ENCODE peak calls at places on chromosomes 16 and 17, in nine cellular contexts. T is hepatocyte; U is progenitor cell of endocrine pancreas; F is stimulated activated CD4-positive, alpha-beta T cell treated with anti-CD3 and anti-CD28 coated beads, Interleukin-4, amount 100 ng/mL, for 1 hour; V is lung; M is breast epithelium; H is OCI-LY7; D is lung microvascular endothelial cell; J is neural progenitor cell. W is an unnamed sample.

GRCh38 chr17:17071531-17072360 is 29.5 kb downstream of the MPRIP start:
- DNase-seq in T (no peak), U (no peak), F (no peak), V (no peak), M (no peak), H (no peak), D (no peak), J (no peak), W (no peak)

GRCh38 chr16:88002211-88002610 is 51.0 kb downstream of the BANP start:
- DNase-seq in T (no peak), U (no peak), F (no peak), V (no peak), M (no peak), H (no peak), D (no peak), J (no peak), W (no peak)

GRCh38 chr17:12388206-12388605 is 277.5 kb upstream of the MYOCD start:
- DNase-seq in T (peak; percentile 32), U (no peak), F (no peak), V (no peak), M (no peak), H (no peak), D (no peak), J (no peak), W (no peak)

GRCh38 chr16:81232740-81233367 is 5.6 kb upstream of the BCO1 start:
- DNase-seq in T (no peak), U (no peak), F (no peak), V (no peak), M (no peak), H (no peak), D (no peak), J (no peak), W (no peak)

GRCh38 chr17:4837471-4838305 is 4.5 kb downstream of the MINK1 start:
- DNase-seq in T (no peak), U (no peak), F (no peak), V (no peak), M (no peak), H (no peak), D (no peak), J (no peak), W (no peak)

GRCh38 chr17:694239-694638 is 20.4 kb downstream of the VPS53 start:
- DNase-seq in T (peak; percentile 49), U (no peak), F (no peak), V (no peak), M (no peak), H (no peak), D (peak; percentile 7), J (no peak), W (no peak)

GRCh38 chr17:48352630-48353029 is 77.4 kb downstream of the SKAP1 start:
- DNase-seq in T (no peak), U (no peak), F (no peak), V (no peak), M (no peak), H (no peak), D (no peak), J (no peak), W (no peak)

GRCh38 chr17:3744032-3744431 is 20.3 kb downstream of the HASPIN start:
- DNase-seq in T (no peak), U (no peak), F (no peak), V (no peak), M (no peak), H (no peak), D (no peak), J (no peak), W (no peak)

GRCh38 chr17:18136357-18136756 is 27.8 kb downstream of the MYO15A start:
- DNase-seq in T (no peak), U (no peak), F (no peak), V (no peak), M (no peak), H (no peak), D (no peak), J (no peak), W (no peak)

GRCh38 chr17:17370711-17371110 is 67.5 kb downstream of the NT5M start:
- DNase-seq in T (no peak), U (no peak), F (no peak), V (no peak), M (no peak), H (no peak), D (no peak), J (no peak), W (no peak)

GRCh38 chr17:10072556-10072955 is 125.8 kb downstream of the GAS7 start:
- DNase-seq in T (no peak), U (no peak), F (no peak), V (no peak), M (no peak), H (no peak), D (no peak), J (no peak), W (no peak)

GRCh38 chr17:79316805-79317204 is 242.2 kb downstream of the ENGASE start:
- DNase-seq in T (no peak), U (no peak), F (no peak), V (no peak), M (no peak), H (no peak), D (no peak), J (no peak), W (no peak)

GRCh38 chr16:74107795-74108610 is 188.6 kb upstream of the PSMD7 start:
- DNase-seq in T (peak; percentile 60), U (peak; percentile 16), F (peak; percentile 10), V (peak; percentile 53), M (no peak), H (peak; percentile 53), D (peak; percentile 60), J (peak; percentile 71), W (peak; percentile 9)

GRCh38 chr17:62727916-62728672 is 80.0 kb downstream of the MARCHF10 start:
- DNase-seq in T (no peak), U (no peak), F (no peak), V (no peak), M (no peak), H (no peak), D (peak; percentile 74), J (no peak), W (no peak)

GRCh38 chr17:42844761-42845555 is 578 bp downstream of the AOC2 start:
- DNase-seq in T (no peak), U (no peak), F (no peak), V (no peak), M (no peak), H (no peak), D (no peak), J (no peak), W (no peak)

GRCh38 chr16:79598341-79599181 is 2.0 kb downstream of the MAF start:
- DNase-seq in T (peak; percentile 68), U (peak; percentile 51), F (peak; percentile 43), V (peak; percentile 60), M (peak; percentile 68), H (no peak), D (peak; percentile 53), J (peak; percentile 87), W (peak; percentile 56)

GRCh38 chr17:17767096-17767470 is 69.7 kb downstream of the SREBF1 start:
- DNase-seq in T (no peak), U (no peak), F (no peak), V (no peak), M (no peak), H (no peak), D (no peak), J (peak; percentile 55), W (no peak)

GRCh38 chr16:82888616-82889015 is 261.8 kb downstream of the CDH13 start:
- DNase-seq in T (peak; percentile 58), U (no peak), F (no peak), V (no peak), M (no peak), H (no peak), D (no peak), J (no peak), W (no peak)

GRCh38 chr16:58366247-58367031 is 25.8 kb upstream of the GINS3 start:
- DNase-seq in T (peak; percentile 7), U (no peak), F (no peak), V (no peak), M (no peak), H (no peak), D (peak; percentile 46), J (no peak), W (no peak)

GRCh38 chr16:88754912-88755744 is 29.9 kb downstream of the PIEZO1 start:
- DNase-seq in T (peak; percentile 68), U (no peak), F (no peak), V (no peak), M (no peak), H (peak; percentile 43), D (peak; percentile 60), J (peak; percentile 80), W (no peak)

GRCh38 chr16:86368261-86368660 is 142.1 kb upstream of the FOXF1 start:
- DNase-seq in T (no peak), U (no peak), F (no peak), V (no peak), M (no peak), H (no peak), D (no peak), J (no peak), W (no peak)

GRCh38 chr16:25692734-25693508 is 1.2 kb downstream of the HS3ST4 start:
- DNase-seq in T (peak; percentile 41), U (peak; percentile 20), F (no peak), V (no peak), M (no peak), H (no peak), D (no peak), J (peak; percentile 79), W (no peak)

GRCh38 chr16:30644334-30644830 is 6.4 kb upstream of the PRR14 start:
- DNase-seq in T (no peak), U (no peak), F (no peak), V (no peak), M (no peak), H (no peak), D (no peak), J (no peak), W (no peak)

GRCh38 chr17:41777579-41778188 is 8.8 kb downstream of the JUP start:
- DNase-seq in T (peak; percentile 60), U (no peak), F (no peak), V (peak; percentile 72), M (peak; percentile 63), H (no peak), D (peak; percentile 100), J (no peak), W (peak; percentile 57)

GRCh38 chr17:28457890-28458289 is 15.6 kb upstream of the SLC13A2 start:
- DNase-seq in T (no peak), U (no peak), F (no peak), V (no peak), M (no peak), H (no peak), D (no peak), J (no peak), W (no peak)

GRCh38 chr17:31052187-31052889 is 42.4 kb upstream of the NF1 start:
- DNase-seq in T (no peak), U (no peak), F (no peak), V (peak; percentile 38), M (peak; percentile 88), H (no peak), D (no peak), J (no peak), W (peak; percentile 31)

GRCh38 chr17:17186051-17186450 is 20.1 kb downstream of the PLD6 start:
- DNase-seq in T (peak; percentile 54), U (no peak), F (peak; percentile 67), V (peak; percentile 41), M (peak; percentile 42), H (no peak), D (no peak), J (no peak), W (no peak)

GRCh38 chr17:17387461-17388362 is 84.5 kb downstream of the NT5M start:
- DNase-seq in T (peak; percentile 66), U (peak; percentile 52), F (no peak), V (peak; percentile 57), M (no peak), H (peak; percentile 70), D (no peak), J (peak; percentile 45), W (no peak)

GRCh38 chr16:68146583-68146982 is 61.4 kb downstream of the NFATC3 start:
- DNase-seq in T (peak; percentile 27), U (no peak), F (no peak), V (no peak), M (no peak), H (no peak), D (peak; percentile 65), J (no peak), W (no peak)

GRCh38 chr16:81625544-81626152 is 153.4 kb upstream of the PLCG2 start:
- DNase-seq in T (no peak), U (no peak), F (no peak), V (peak; percentile 49), M (peak; percentile 69), H (no peak), D (peak; percentile 51), J (no peak), W (no peak)